ENCODE peak calls at places on chromosomes 13 and 19, in five cellular contexts. One of them, this sample, is unnamed.

GRCh38 chr13:21833921-21834320 is 163.0 kb downstream of the FGF9 start:
- DNase-seq in heart right ventricle: no peak
- DNase-seq in suprapubic skin: no peak
- DNase-seq in AG10803: no peak
- DNase-seq in cardiac fibroblast: no peak
- DNase-seq in this sample: no peak

GRCh38 chr13:79307866-79308298 is 98.2 kb downstream of the RBM26 start:
- DNase-seq in heart right ventricle: no peak
- DNase-seq in suprapubic skin: no peak
- DNase-seq in AG10803: no peak
- DNase-seq in cardiac fibroblast: peak
- DNase-seq in this sample: peak

GRCh38 chr19:56671613-56671994 is at the start of gene ZNF835:
- DNase-seq in heart right ventricle: peak
- DNase-seq in suprapubic skin: peak
- DNase-seq in AG10803: no peak
- DNase-seq in cardiac fibroblast: peak
- DNase-seq in this sample: peak

GRCh38 chr13:39892731-39893293 is 237.3 kb downstream of the COG6 start:
- DNase-seq in heart right ventricle: peak
- DNase-seq in suprapubic skin: no peak
- DNase-seq in AG10803: peak
- DNase-seq in cardiac fibroblast: peak
- DNase-seq in this sample: peak

GRCh38 chr13:99577934-99578917 is 77.0 kb downstream of the TM9SF2 start:
- DNase-seq in heart right ventricle: no peak
- DNase-seq in suprapubic skin: no peak
- DNase-seq in AG10803: peak
- DNase-seq in cardiac fibroblast: peak
- DNase-seq in this sample: peak

GRCh38 chr13:40288259-40288658 is 378.2 kb downstream of the FOXO1 start:
- DNase-seq in heart right ventricle: no peak
- DNase-seq in suprapubic skin: no peak
- DNase-seq in AG10803: no peak
- DNase-seq in cardiac fibroblast: no peak
- DNase-seq in this sample: no peak

GRCh38 chr13:79533781-79534400 is 52.9 kb downstream of the NDFIP2 start:
- DNase-seq in heart right ventricle: no peak
- DNase-seq in suprapubic skin: no peak
- DNase-seq in AG10803: peak
- DNase-seq in cardiac fibroblast: peak
- DNase-seq in this sample: peak

GRCh38 chr13:22592515-22592914 is 588.3 kb upstream of the SGCG start:
- DNase-seq in heart right ventricle: no peak
- DNase-seq in suprapubic skin: no peak
- DNase-seq in AG10803: no peak
- DNase-seq in cardiac fibroblast: no peak
- DNase-seq in this sample: no peak

GRCh38 chr19:6017576-6017975 is 39.6 kb upstream of the RANBP3 start:
- DNase-seq in heart right ventricle: no peak
- DNase-seq in suprapubic skin: no peak
- DNase-seq in AG10803: no peak
- DNase-seq in cardiac fibroblast: no peak
- DNase-seq in this sample: no peak

GRCh38 chr19:6015841-6016545 is 38.1 kb upstream of the RANBP3 start:
- DNase-seq in heart right ventricle: no peak
- DNase-seq in suprapubic skin: no peak
- DNase-seq in AG10803: no peak
- DNase-seq in cardiac fibroblast: no peak
- DNase-seq in this sample: no peak

GRCh38 chr19:6020972-6021805 is 43.2 kb upstream of the RANBP3 start:
- DNase-seq in heart right ventricle: no peak
- DNase-seq in suprapubic skin: no peak
- DNase-seq in AG10803: no peak
- DNase-seq in cardiac fibroblast: no peak
- DNase-seq in this sample: no peak

GRCh38 chr19:6020166-6020967 is 42.4 kb upstream of the RANBP3 start:
- DNase-seq in heart right ventricle: no peak
- DNase-seq in suprapubic skin: no peak
- DNase-seq in AG10803: no peak
- DNase-seq in cardiac fibroblast: peak
- DNase-seq in this sample: peak

DNA sequence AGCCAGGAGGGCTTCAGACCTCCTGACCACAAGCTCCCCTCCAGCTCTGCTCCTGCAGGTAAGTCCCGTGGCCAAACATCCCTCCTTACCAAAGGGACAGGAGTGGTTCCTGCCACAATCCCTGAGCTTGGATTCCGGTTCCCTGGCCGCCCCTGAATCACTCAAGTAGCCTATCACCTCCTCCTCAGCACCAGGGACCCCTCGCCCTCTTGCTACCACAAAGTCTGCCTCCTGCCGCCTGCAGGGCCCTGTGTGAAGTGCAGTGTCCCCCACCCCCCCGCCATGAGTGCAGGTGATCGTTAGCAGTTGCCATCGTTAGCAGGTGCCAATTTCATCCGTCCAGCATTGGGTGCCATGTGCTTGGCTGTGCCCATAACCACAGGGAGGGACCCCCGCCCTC is 40.8 kb upstream of the RANBP3 start:
- DNase-seq in heart right ventricle: no peak
- DNase-seq in suprapubic skin: no peak
- DNase-seq in AG10803: no peak
- DNase-seq in cardiac fibroblast: no peak
- DNase-seq in this sample: no peak
- TF ChIP-seq CTCF in heart right ventricle: no peak
- TF ChIP-seq CTCF in suprapubic skin: no peak
- TF ChIP-seq CTCF in AG10803: no peak
- TF ChIP-seq CTCF in cardiac fibroblast: peak
- TF ChIP-seq CTCF in this sample: peak

GRCh38 chr19:42529248-42529764 is 1.0 kb upstream of the CEACAM1 start:
- DNase-seq in heart right ventricle: peak
- DNase-seq in suprapubic skin: no peak
- DNase-seq in AG10803: peak
- DNase-seq in cardiac fibroblast: peak
- DNase-seq in this sample: peak
- H3K4me3 ChIP-seq in heart right ventricle: peak
- H3K4me3 ChIP-seq in suprapubic skin: no peak
- H3K4me3 ChIP-seq in AG10803: no peak
- H3K4me3 ChIP-seq in cardiac fibroblast: no peak
- H3K4me3 ChIP-seq in this sample: no peak

GRCh38 chr13:45122941-45123340 is 2.6 kb downstream of the GTF2F2 start:
- DNase-seq in heart right ventricle: no peak
- DNase-seq in suprapubic skin: no peak
- DNase-seq in AG10803: no peak
- DNase-seq in cardiac fibroblast: no peak
- DNase-seq in this sample: no peak

GRCh38 chr13:45119469-45119989 is 781 bp upstream of the GTF2F2 start:
- DNase-seq in heart right ventricle: peak
- DNase-seq in suprapubic skin: no peak
- DNase-seq in AG10803: peak
- DNase-seq in cardiac fibroblast: peak
- DNase-seq in this sample: peak

GRCh38 chr13:45120967-45121366 is 657 bp downstream of the GTF2F2 start:
- DNase-seq in heart right ventricle: no peak
- DNase-seq in suprapubic skin: no peak
- DNase-seq in AG10803: no peak
- DNase-seq in cardiac fibroblast: no peak
- DNase-seq in this sample: peak

GRCh38 chr13:45121421-45121820 is 1.1 kb downstream of the GTF2F2 start:
- DNase-seq in heart right ventricle: no peak
- DNase-seq in suprapubic skin: no peak
- DNase-seq in AG10803: peak
- DNase-seq in cardiac fibroblast: peak
- DNase-seq in this sample: peak

GRCh38 chr13:45119990-45120864 is at the start of gene GTF2F2:
- DNase-seq in heart right ventricle: peak
- DNase-seq in suprapubic skin: peak
- DNase-seq in AG10803: peak
- DNase-seq in cardiac fibroblast: peak
- DNase-seq in this sample: peak
- TF ChIP-seq CTCF in heart right ventricle: no peak
- TF ChIP-seq CTCF in suprapubic skin: no peak
- TF ChIP-seq CTCF in AG10803: no peak
- TF ChIP-seq CTCF in cardiac fibroblast: no peak
- TF ChIP-seq CTCF in this sample: no peak

GRCh38 chr19:49142866-49143335 is 12.3 kb downstream of the HRC start:
- DNase-seq in heart right ventricle: peak
- DNase-seq in suprapubic skin: no peak
- DNase-seq in AG10803: peak
- DNase-seq in cardiac fibroblast: peak
- DNase-seq in this sample: peak
- H3K4me3 ChIP-seq in heart right ventricle: peak
- H3K4me3 ChIP-seq in suprapubic skin: peak
- H3K4me3 ChIP-seq in AG10803: peak
- H3K4me3 ChIP-seq in cardiac fibroblast: peak
- H3K4me3 ChIP-seq in this sample: peak

GRCh38 chr13:59680429-59681024 is 483.2 kb downstream of the DIAPH3 start:
- DNase-seq in heart right ventricle: no peak
- DNase-seq in suprapubic skin: no peak
- DNase-seq in AG10803: peak
- DNase-seq in cardiac fibroblast: peak
- DNase-seq in this sample: peak
- TF ChIP-seq CTCF in heart right ventricle: no peak
- TF ChIP-seq CTCF in suprapubic skin: no peak
- TF ChIP-seq CTCF in AG10803: peak
- TF ChIP-seq CTCF in cardiac fibroblast: peak
- TF ChIP-seq CTCF in this sample: peak

GRCh38 chr13:20348018-20348417 is 115.9 kb upstream of the GJB6 start:
- DNase-seq in heart right ventricle: no peak
- DNase-seq in suprapubic skin: no peak
- DNase-seq in AG10803: no peak
- DNase-seq in cardiac fibroblast: no peak
- DNase-seq in this sample: no peak

GRCh38 chr13:20350819-20351218 is 118.7 kb upstream of the GJB6 start:
- DNase-seq in heart right ventricle: no peak
- DNase-seq in suprapubic skin: no peak
- DNase-seq in AG10803: no peak
- DNase-seq in cardiac fibroblast: no peak
- DNase-seq in this sample: no peak

GRCh38 chr13:20350380-20350763 is 118.3 kb upstream of the GJB6 start:
- DNase-seq in heart right ventricle: no peak
- DNase-seq in suprapubic skin: no peak
- DNase-seq in AG10803: no peak
- DNase-seq in cardiac fibroblast: no peak
- DNase-seq in this sample: no peak

GRCh38 chr13:20349564-20350379 is 117.7 kb upstream of the GJB6 start:
- DNase-seq in heart right ventricle: no peak
- DNase-seq in suprapubic skin: no peak
- DNase-seq in AG10803: no peak
- DNase-seq in cardiac fibroblast: no peak
- DNase-seq in this sample: no peak

GRCh38 chr13:20348645-20349408 is 116.7 kb upstream of the GJB6 start:
- DNase-seq in heart right ventricle: no peak
- DNase-seq in suprapubic skin: no peak
- DNase-seq in AG10803: no peak
- DNase-seq in cardiac fibroblast: no peak
- DNase-seq in this sample: no peak
- H3K4me3 ChIP-seq in heart right ventricle: no peak
- H3K4me3 ChIP-seq in suprapubic skin: no peak
- H3K4me3 ChIP-seq in AG10803: no peak
- H3K4me3 ChIP-seq in cardiac fibroblast: no peak
- H3K4me3 ChIP-seq in this sample: no peak